ENCODE peak calls at places on chromosome 6, in four cellular contexts. R is Peyer's patch, A is astrocyte, T is left lung. Y is an unnamed sample.

GRCh38 chr6:38501931-38502330 is 137.8 kb downstream of the BTBD9 start:
- DNase-seq in R (no peak), A (no peak), T (no peak), Y (no peak)

GRCh38 chr6:46510656-46511055 is 19.4 kb upstream of the RCAN2 start:
- DNase-seq in R (no peak), A (peak), T (peak), Y (peak)

GRCh38 chr6:105346052-105346451 is 56.8 kb downstream of the PREP start:
- DNase-seq in R (no peak), A (peak), T (no peak), Y (peak)

GRCh38 chr6:42100029-42100901 is 42.2 kb downstream of the C6orf132 start:
- DNase-seq in R (peak), A (peak), T (no peak), Y (peak)

GRCh38 chr6:9254251-9254650 is 818.9 kb upstream of the SLC35B3 start:
- DNase-seq in R (no peak), A (no peak), T (no peak), Y (no peak)

GRCh38 chr6:37514377-37514776 is 14.7 kb upstream of the CCDC167 start:
- DNase-seq in R (no peak), A (peak), T (no peak), Y (peak)

GRCh38 chr6:157219201-157220200 is 103.8 kb downstream of the TMEM242 start:
- DNase-seq in R (peak), A (peak), T (no peak), Y (peak)

GRCh38 chr6:95417856-95418255 is 159.5 kb upstream of the MANEA start:
- DNase-seq in R (no peak), A (no peak), T (no peak), Y (no peak)

GRCh38 chr6:164005312-164005711 is 590.8 kb downstream of the QKI start:
- DNase-seq in R (no peak), A (no peak), T (no peak), Y (no peak)

GRCh38 chr6:5984150-5985089 is 22.3 kb downstream of the NRN1 start:
- DNase-seq in R (no peak), A (no peak), T (no peak), Y (no peak)

GRCh38 chr6:92124126-92124525 is 1295.2 kb downstream of the EPHA7 start:
- DNase-seq in R (no peak), A (peak), T (no peak), Y (peak)

DNA sequence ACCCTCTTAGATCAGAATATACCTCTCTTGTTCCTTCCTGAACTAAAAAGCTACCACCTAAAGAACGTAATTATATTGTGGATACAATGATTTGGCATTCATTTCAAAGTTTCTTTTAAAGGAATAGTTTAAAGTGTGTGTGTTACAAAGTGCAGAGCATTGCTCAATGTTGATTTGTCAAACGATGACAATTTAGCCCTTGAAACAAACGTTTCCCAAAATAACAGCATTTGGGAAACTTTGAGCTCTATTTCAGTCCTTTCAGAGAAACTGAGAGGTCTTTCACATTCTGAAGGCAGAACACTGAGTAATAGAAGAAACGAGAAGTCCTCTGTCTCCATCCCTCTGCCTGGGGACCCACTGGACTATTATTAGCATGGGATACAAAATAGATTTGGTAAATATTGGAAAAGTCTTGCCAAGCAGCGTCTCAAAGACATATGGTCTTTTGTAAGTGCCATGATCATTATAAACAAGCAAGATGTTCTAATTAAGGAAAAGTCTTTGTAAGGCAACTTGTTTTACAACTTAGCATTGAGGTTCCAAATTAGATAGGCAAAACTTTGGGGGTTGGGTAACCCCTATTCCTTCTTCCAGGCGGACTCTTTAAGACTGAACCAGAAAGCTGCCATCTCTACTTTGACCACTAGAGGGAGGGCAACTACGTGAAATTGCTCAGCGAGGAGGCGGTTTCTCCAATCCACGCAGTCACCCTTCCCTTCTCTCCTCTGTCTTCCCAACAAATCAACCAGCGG is 208.8 kb downstream of the RNF144B start:
- DNase-seq in R (peak), A (peak), T (no peak), Y (peak)
- TF ChIP-seq CTCF in R (peak), A (peak), T (peak), Y (peak)

DNA sequence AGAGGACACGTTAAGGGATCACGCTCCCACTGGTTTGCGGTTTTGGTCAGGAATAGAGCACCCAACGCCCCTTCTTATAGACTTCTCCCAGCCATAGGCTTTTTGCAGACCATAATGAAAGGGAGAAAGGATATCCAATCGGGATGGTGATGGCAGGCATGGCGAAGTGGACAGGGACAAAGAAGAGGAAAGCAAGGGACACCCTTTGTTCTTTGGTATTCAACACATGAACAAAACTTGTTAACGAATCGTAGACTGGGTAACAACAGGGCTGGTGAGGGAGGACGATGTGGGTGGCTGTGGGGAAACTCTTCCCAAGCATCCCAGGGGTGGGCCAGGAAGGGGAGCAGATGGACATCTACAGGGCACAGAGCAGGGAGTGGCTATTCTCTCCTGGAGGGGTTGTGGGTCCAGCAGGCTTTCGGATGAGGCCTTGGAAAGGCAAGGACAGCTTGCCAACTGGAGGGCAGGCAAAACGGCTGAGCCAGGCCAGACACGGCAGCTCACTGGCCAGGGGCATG is 1.4 kb upstream of the HSP90AB1 start:
- DNase-seq in R (no peak), A (no peak), T (no peak), Y (no peak)
- H3K4me3 ChIP-seq in R (peak), A (peak), T (peak), Y (peak)

GRCh38 chr6:66496659-66497058 is 789.6 kb upstream of the EYS start:
- DNase-seq in R (no peak), A (no peak), T (no peak), Y (peak)
- TF ChIP-seq CTCF in R (no peak), A (peak), T (peak), Y (peak)

DNA sequence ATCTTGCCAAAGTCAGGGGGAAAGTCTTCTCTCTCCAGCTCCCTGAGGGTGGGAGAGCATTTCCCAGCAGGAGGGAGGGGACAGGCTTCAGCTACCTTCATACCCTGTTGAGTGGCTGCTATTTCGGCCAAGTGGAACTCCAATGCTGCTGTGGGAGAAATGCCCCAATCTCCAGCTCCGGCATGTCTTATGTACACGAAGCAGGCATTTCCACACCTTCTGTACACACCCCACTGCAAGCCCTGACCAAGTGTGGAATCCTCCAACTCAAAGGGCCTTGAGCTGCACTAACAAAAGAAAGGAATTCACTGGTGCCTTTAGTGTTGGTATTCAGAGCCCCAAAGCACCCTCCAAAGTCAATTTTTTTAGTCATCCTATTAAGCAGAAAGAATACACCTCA is 313.6 kb upstream of the NT5E start:
- DNase-seq in R (no peak), A (no peak), T (no peak), Y (no peak)
- H3K4me3 ChIP-seq in R (no peak), A (no peak), T (no peak), Y (no peak)

GRCh38 chr6:76852776-76853175 is 610.5 kb downstream of the HTR1B start:
- DNase-seq in R (no peak), A (peak), T (no peak), Y (peak)

GRCh38 chr6:76861403-76861802 is 601.9 kb downstream of the HTR1B start:
- DNase-seq in R (peak), A (no peak), T (no peak), Y (peak)

DNA sequence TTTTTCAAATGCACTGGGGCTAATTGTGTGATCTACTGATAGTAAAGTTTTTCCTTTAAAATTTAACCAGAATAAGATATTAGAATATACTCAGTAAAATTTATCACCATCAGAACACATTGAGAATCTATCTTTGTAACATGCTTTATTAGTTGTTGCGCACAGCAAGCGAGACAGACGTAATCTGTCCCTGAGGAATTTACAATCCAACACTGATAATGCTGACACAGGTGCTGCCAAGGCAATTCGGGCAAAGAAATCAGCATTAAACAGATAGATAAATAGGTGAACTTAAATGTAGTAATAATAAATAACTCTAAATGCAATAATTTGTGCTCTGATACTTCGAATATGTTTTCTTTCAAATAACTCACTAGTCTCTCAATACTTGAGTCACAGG is 607.2 kb downstream of the HTR1B start:
- DNase-seq in R (peak), A (no peak), T (no peak), Y (no peak)
- TF ChIP-seq CTCF in R (no peak), A (no peak), T (no peak), Y (no peak)

DNA sequence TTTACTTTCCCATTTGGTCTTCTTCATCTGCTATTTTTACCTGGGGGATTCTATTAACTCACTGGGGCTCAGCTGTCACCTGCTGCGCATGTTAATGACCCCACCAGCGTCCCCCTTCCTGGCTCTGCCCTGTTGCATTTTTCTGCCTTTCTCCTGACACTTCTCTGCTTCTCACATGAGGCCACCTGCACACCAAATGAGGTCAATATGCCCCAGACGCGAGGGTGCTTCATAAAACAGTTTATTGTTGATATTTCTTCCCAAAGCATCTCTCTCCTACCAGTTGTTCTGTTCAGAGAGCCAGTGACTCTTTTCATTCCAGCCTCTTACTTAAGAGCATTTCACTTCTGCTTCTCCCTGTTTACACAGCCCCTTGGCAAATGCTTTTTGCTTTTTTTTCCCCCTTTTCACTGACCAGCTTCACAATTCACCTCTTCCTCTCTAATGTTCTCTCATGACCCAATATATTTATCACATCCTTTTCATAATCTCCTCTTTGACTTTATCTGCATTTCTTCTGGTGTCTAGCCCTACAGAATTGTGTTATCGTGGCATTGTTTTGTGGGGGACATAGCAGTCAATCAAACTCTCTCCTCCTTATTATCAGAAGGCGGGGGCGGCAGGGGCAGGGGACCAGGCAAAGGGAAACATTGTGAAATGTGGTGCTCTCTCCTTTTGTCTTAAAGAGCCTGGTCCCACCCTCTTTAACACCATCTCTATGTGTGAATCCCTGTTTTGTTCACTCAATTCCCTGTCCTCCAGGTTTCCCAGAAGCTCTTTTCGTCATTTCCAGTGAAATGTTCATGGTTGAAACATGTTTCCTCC is 545.8 kb upstream of the CITED2 start:
- DNase-seq in R (no peak), A (no peak), T (no peak), Y (no peak)
- H3K4me3 ChIP-seq in R (no peak), A (no peak), T (no peak), Y (no peak)

GRCh38 chr6:149414822-149415221 is 14.8 kb downstream of the SUMO4 start:
- DNase-seq in R (no peak), A (no peak), T (no peak), Y (no peak)

GRCh38 chr6:149409617-149410016 is 9.6 kb downstream of the SUMO4 start:
- DNase-seq in R (no peak), A (no peak), T (no peak), Y (no peak)

GRCh38 chr6:149419696-149420404 is 19.8 kb downstream of the SUMO4 start:
- DNase-seq in R (no peak), A (no peak), T (no peak), Y (no peak)

GRCh38 chr6:149410557-149410956 is 10.5 kb downstream of the SUMO4 start:
- DNase-seq in R (no peak), A (no peak), T (no peak), Y (peak)

DNA sequence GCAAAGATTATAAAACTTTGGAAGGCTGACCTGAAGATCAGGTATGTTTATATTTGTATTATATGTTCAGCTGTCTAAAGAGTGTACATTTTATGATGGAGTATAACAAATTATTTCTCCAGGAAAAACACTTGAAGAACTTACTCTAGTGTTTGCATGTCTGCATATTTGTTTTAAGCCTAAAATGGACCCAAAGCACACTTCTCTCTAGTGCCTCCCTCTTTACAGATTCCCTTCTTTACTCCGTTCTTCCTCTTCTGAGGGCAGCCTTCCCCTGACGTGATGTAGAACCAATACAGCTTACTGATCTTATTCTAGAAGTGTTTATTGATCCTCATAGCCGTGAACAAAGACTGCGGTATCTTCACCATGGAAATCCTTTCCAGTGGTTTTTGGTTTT is 13.9 kb downstream of the SUMO4 start:
- DNase-seq in R (no peak), A (no peak), T (no peak), Y (no peak)
- TF ChIP-seq CTCF in R (no peak), A (no peak), T (no peak), Y (no peak)

DNA sequence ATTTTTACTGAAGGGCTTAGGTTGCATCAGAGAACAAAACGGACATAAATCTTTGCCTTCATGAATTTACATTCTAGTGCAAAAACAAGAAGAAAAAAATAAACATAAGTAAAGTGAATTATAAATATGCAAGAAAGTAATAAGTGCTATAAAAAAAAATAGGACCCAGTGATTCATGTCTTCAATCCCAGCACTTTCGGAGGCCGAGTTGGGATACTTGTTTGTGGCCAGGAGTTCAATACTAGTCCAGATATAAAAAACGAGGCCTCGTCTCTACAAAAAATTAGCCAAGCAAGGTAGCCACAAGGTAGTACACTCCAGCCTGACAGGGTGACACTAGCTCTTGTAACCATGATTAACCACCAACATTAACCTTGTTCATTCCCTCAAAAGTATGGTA is 193.5 kb downstream of the SIM1 start:
- DNase-seq in R (no peak), A (no peak), T (no peak), Y (no peak)
- H3K4me3 ChIP-seq in R (no peak), A (no peak), T (no peak), Y (no peak)

Y was measured in choroid plexus epithelial cell.